ENCODE peak calls at places on chromosomes 5 and 9, in six cellular contexts. J is GM23338, S is SK-N-SH, K is Panc1, Y is GM12878, T is HepG2. I is an unnamed sample.

GRCh38 chr5:147567917-147568598 is 58.2 kb upstream of the DPYSL3 start:
- DNase-seq in J (peak), S (no peak), K (no peak), Y (no peak), T (no peak), I (no peak)

GRCh38 chr9:123326662-123327093 is 29.3 kb upstream of the CRB2 start:
- DNase-seq in J (peak), S (no peak), K (no peak), Y (no peak), T (no peak), I (no peak)

GRCh38 chr5:72235725-72236124 is 84.3 kb downstream of the MRPS27 start:
- DNase-seq in J (no peak), S (no peak), K (no peak), Y (no peak), T (no peak), I (no peak)

GRCh38 chr5:141783599-141784296 is 94.5 kb downstream of the PCDH1 start:
- DNase-seq in J (peak), S (no peak), K (no peak), Y (no peak), T (no peak), I (no peak)

GRCh38 chr9:97475079-97475478 is 26.4 kb upstream of the TMOD1 start:
- DNase-seq in J (no peak), S (no peak), K (no peak), Y (no peak), T (no peak), I (no peak)

GRCh38 chr5:124908603-124909451 is 162.4 kb upstream of the ZNF608 start:
- DNase-seq in J (no peak), S (peak), K (no peak), Y (peak), T (peak), I (no peak)

GRCh38 chr9:119137479-119137878 is 231.8 kb downstream of the BRINP1 start:
- DNase-seq in J (no peak), S (no peak), K (no peak), Y (no peak), T (no peak), I (no peak)

GRCh38 chr9:16925426-16925825 is 55.0 kb upstream of the BNC2 start:
- DNase-seq in J (no peak), S (no peak), K (no peak), Y (no peak), T (no peak), I (no peak)

GRCh38 chr5:2899311-2899710 is 147.8 kb upstream of the IRX2 start:
- DNase-seq in J (no peak), S (no peak), K (no peak), Y (no peak), T (no peak), I (no peak)

GRCh38 chr9:132235125-132235524 is 73.3 kb downstream of the NTNG2 start:
- DNase-seq in J (no peak), S (no peak), K (no peak), Y (no peak), T (no peak), I (no peak)

GRCh38 chr9:34659592-34660253 is 2.7 kb downstream of the CCL27 start:
- DNase-seq in J (no peak), S (no peak), K (no peak), Y (no peak), T (no peak), I (no peak)

GRCh38 chr5:126917918-126918623 is 112.3 kb downstream of the MARCHF3 start:
- DNase-seq in J (peak), S (peak), K (peak), Y (no peak), T (no peak), I (no peak)

GRCh38 chr9:81318571-81318970 is 370.8 kb downstream of the TLE1 start:
- DNase-seq in J (no peak), S (no peak), K (no peak), Y (no peak), T (peak), I (no peak)

GRCh38 chr5:147216552-147217154 is 18.2 kb upstream of the STK32A start:
- DNase-seq in J (peak), S (no peak), K (no peak), Y (no peak), T (peak), I (no peak)

GRCh38 chr5:147911427-147911826 is 5.1 kb upstream of the C5orf46 start:
- DNase-seq in J (no peak), S (no peak), K (no peak), Y (no peak), T (no peak), I (no peak)

GRCh38 chr9:81724242-81724889 is 35.0 kb upstream of the TLE1 start:
- DNase-seq in J (no peak), S (no peak), K (no peak), Y (no peak), T (no peak), I (no peak)

GRCh38 chr5:98929982-98930355 is 1.2 kb upstream of the CHD1 start:
- DNase-seq in J (no peak), S (no peak), K (no peak), Y (no peak), T (no peak), I (no peak)

GRCh38 chr9:6506571-6506970 is 93.6 kb downstream of the UHRF2 start:
- DNase-seq in J (no peak), S (no peak), K (no peak), Y (no peak), T (no peak), I (no peak)

GRCh38 chr5:32206799-32207634 is 32.9 kb upstream of the GOLPH3 start:
- DNase-seq in J (no peak), S (no peak), K (no peak), Y (no peak), T (no peak), I (peak)

GRCh38 chr5:171427318-171428167 is 8.1 kb downstream of the FGF18 start:
- DNase-seq in J (no peak), S (no peak), K (no peak), Y (no peak), T (no peak), I (no peak)

GRCh38 chr5:37739817-37740261 is 100.0 kb downstream of the GDNF start:
- DNase-seq in J (no peak), S (no peak), K (no peak), Y (no peak), T (no peak), I (no peak)
- TF ChIP-seq REST in J (no peak), S (no peak), K (no peak), Y (no peak), T (no peak), I (no peak)

DNA sequence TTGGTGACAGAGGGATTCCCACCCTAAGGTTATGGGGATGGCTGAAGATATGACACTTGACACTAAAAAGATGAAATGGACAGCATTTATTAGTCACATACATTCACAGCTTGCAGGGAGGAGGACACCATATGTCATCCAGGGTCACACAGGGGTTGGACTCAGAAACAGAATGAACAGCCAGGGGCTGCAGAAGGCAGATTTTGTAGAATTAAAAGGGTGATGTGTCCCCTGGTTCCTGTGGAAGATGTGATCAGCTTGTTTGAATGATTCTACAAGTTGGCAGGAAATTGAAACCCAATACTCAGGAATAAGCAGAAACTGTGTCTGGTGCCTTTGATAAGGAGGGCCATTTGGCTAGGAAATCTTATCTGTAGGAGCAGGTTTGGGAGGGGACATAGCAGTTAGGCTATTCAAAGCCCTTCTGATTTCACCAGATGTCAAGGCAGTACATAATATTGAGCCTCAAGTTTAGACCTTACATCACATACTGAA is 102.3 kb upstream of the GRIN3A start:
- DNase-seq in J (no peak), S (no peak), K (no peak), Y (no peak), T (no peak), I (no peak)
- TF ChIP-seq POLR2AphosphoS5 in J (no peak), S (no peak), K (no peak), Y (no peak), T (no peak), I (no peak)

GRCh38 chr5:73419414-73420390 is 28.9 kb downstream of the FOXD1 start:
- DNase-seq in J (peak), S (peak), K (no peak), Y (no peak), T (no peak), I (no peak)
- H3K4me3 ChIP-seq in J (peak), S (peak), K (peak), Y (no peak), T (no peak), I (no peak)

DNA sequence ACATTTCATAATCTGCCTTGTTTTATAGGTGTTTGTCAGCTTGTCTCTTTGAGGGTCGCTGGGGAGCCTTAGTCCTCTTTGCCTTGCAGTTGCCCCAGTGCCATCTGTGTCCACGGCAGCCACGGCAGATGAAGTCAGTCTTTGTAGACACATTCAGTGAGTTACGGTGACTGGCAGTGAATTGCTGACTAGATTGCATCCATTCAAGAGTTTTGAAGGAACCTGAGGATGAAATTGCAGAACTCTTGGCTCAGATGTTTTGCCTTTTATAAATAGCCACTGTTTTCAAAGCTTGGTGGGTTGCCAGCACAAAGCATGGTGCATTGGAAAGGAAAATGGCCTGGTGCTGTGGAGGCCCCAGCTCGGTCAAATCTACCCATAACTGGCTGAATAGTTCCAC is 125.6 kb downstream of the TRIO start:
- DNase-seq in J (no peak), S (no peak), K (no peak), Y (no peak), T (no peak), I (no peak)
- TF ChIP-seq REST in J (no peak), S (no peak), K (no peak), Y (no peak), T (no peak), I (no peak)

DNA sequence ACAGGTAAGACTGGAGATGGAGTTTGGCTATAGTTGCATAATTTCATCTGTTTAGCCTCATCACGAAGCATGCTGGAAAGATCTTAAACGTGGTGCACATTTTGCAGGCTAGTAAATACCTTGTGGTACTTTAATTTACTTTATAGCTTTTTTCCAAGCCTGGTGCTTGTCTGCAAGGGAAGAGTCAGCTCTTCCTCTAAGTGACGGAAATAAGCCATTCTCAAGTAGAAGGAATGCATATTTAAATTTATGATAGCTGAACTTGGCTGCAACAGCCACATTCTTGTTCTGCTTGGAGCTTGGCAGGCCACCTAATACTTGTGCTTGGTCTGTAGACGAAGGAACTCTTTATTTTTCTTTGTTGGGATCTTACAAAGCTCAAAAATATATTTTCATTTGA is 188.0 kb upstream of the PIK3R1 start:
- DNase-seq in J (no peak), S (no peak), K (no peak), Y (no peak), T (no peak), I (no peak)
- TF ChIP-seq POLR2AphosphoS5 in J (no peak), S (peak), K (no peak), Y (no peak), T (no peak), I (no peak)

DNA sequence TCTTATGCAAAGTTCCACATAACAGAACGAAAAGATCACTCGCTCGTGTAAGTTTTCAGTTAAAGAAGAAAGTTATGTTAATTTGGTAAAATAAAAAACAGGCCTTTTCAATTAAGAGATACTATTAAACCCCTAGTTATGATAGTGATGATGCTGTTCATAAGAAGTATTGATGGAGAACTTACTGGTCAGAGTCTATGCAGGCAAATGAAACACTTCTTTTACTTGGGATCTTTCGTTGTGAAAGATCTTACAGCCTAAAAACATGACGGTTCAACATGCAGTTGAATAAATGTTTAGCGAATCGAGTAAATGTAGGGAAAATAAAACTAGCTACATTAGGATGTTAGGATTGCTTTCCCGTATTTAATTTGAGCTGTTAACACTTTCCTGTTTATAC is 2.0 kb downstream of the RHOBTB3 start:
- DNase-seq in J (no peak), S (no peak), K (no peak), Y (no peak), T (no peak), I (no peak)
- H3K4me3 ChIP-seq in J (no peak), S (peak), K (peak), Y (peak), T (no peak), I (no peak)

DNA sequence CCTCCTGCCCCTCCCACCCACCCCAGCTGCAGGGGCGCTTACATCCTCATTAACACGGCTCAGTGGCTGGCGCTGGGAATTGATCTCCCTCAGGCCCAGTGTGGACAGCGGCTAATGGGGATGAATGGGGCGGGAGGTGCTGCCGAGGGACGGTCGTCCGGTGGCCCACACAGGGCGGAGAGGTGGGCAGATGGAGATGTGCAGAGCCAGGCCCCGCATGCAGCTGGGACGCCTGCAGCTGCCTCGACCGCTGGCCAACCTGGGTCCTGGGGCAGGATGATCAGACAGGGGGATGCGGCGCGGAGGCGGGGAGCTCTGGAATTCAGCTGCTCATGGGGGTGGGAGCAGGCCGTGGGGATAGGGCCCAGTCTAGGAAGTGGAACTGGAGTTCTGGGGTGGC is 17.6 kb downstream of the TSPAN17 start:
- DNase-seq in J (peak), S (no peak), K (no peak), Y (no peak), T (no peak), I (no peak)
- TF ChIP-seq REST in J (no peak), S (no peak), K (no peak), Y (no peak), T (no peak), I (no peak)

GRCh38 chr5:154190652-154191304 is at the start of gene GALNT10:
- DNase-seq in J (peak), S (peak), K (no peak), Y (no peak), T (peak), I (peak)
- TF ChIP-seq POLR2AphosphoS5 in J (peak), S (peak), K (no peak), Y (peak), T (no peak), I (no peak)

GRCh38 chr9:83060557-83060956 is 2.4 kb downstream of the RASEF start:
- DNase-seq in J (no peak), S (peak), K (no peak), Y (no peak), T (no peak), I (no peak)

GRCh38 chr9:83062653-83063527 is at the start of gene RASEF:
- DNase-seq in J (peak), S (peak), K (no peak), Y (no peak), T (no peak), I (no peak)

GRCh38 chr9:83061036-83061435 is 1.9 kb downstream of the RASEF start:
- DNase-seq in J (no peak), S (no peak), K (no peak), Y (no peak), T (no peak), I (no peak)

GRCh38 chr9:83059417-83059816 is 3.5 kb downstream of the RASEF start:
- DNase-seq in J (no peak), S (no peak), K (no peak), Y (no peak), T (no peak), I (no peak)

GRCh38 chr9:83062011-83062652 is 810 bp downstream of the RASEF start:
- DNase-seq in J (peak), S (peak), K (no peak), Y (no peak), T (no peak), I (no peak)
- H3K4me3 ChIP-seq in J (peak), S (no peak), K (peak), Y (no peak), T (no peak), I (no peak)

GRCh38 chr9:87062706-87063105 is 115.4 kb upstream of the GAS1 start:
- DNase-seq in J (no peak), S (no peak), K (no peak), Y (no peak), T (no peak), I (no peak)
- TF ChIP-seq REST in J (no peak), S (no peak), K (no peak), Y (no peak), T (no peak), I (no peak)

I was measured in HL-60.